ENCODE peak calls at places on chromosome 16, in six cellular contexts. K, L, M, W, T and R are unnamed samples.

GRCh38 chr16:10325783-10326543 is 59.9 kb upstream of the ATF7IP2 start:
- DNase-seq in K (no peak), L (no peak), M (no peak), W (no peak), T (no peak), R (no peak)

GRCh38 chr16:57145964-57146647 is 39.7 kb downstream of the PSME3IP1 start:
- DNase-seq in K (no peak), L (no peak), M (no peak), W (no peak), T (no peak), R (no peak)

GRCh38 chr16:70470927-70471341 is 16.5 kb downstream of the FCSK start:
- DNase-seq in K (peak; percentile 10), L (no peak), M (peak; percentile 30), W (peak; percentile 75), T (peak; percentile 46), R (peak; percentile 30)

GRCh38 chr16:4208529-4208835 is 33.4 kb downstream of the SRL start:
- DNase-seq in K (no peak), L (no peak), M (no peak), W (no peak), T (no peak), R (no peak)

GRCh38 chr16:26765087-26765486 is 301.6 kb upstream of the C16orf82 start:
- DNase-seq in K (no peak), L (no peak), M (no peak), W (peak; percentile 41), T (peak; percentile 2), R (no peak)

GRCh38 chr16:20303012-20303411 is 24.3 kb downstream of the GP2 start:
- DNase-seq in K (no peak), L (no peak), M (no peak), W (no peak), T (no peak), R (no peak)

GRCh38 chr16:50806099-50807062 is 64.5 kb downstream of the CYLD start:
- DNase-seq in K (peak; percentile 87), L (peak; percentile 62), M (peak; percentile 96), W (peak; percentile 87), T (peak; percentile 96), R (peak; percentile 92)

GRCh38 chr16:59973966-59974365 is 1239.8 kb upstream of the GOT2 start:
- DNase-seq in K (no peak), L (no peak), M (no peak), W (no peak), T (no peak), R (no peak)

GRCh38 chr16:79885320-79885719 is 284.8 kb upstream of the MAF start:
- DNase-seq in K (no peak), L (no peak), M (no peak), W (no peak), T (peak; percentile 5), R (no peak)

GRCh38 chr16:85616608-85617311 is 3.6 kb downstream of the GSE1 start:
- DNase-seq in K (no peak), L (no peak), M (no peak), W (no peak), T (no peak), R (peak; percentile 71)

GRCh38 chr16:66551362-66551761 is 1.0 kb upstream of the CKLF start:
- DNase-seq in K (peak; percentile 9), L (no peak), M (no peak), W (peak; percentile 71), T (peak; percentile 56), R (peak; percentile 41)

GRCh38 chr16:66390346-66391108 is 24.0 kb downstream of the CDH5 start:
- DNase-seq in K (no peak), L (no peak), M (no peak), W (peak; percentile 5), T (no peak), R (no peak)

GRCh38 chr16:67235816-67236547 is 9.1 kb downstream of the TMEM208 start:
- DNase-seq in K (no peak), L (no peak), M (no peak), W (peak; percentile 19), T (no peak), R (no peak)

GRCh38 chr16:77971306-77972131 is 50.8 kb upstream of the CLEC3A start:
- DNase-seq in K (peak; percentile 75), L (peak; percentile 82), M (peak; percentile 83), W (peak; percentile 91), T (peak; percentile 90), R (peak; percentile 78)

GRCh38 chr16:65195998-65196397 is 74.1 kb upstream of the CDH11 start:
- DNase-seq in K (peak; percentile 27), L (no peak), M (no peak), W (no peak), T (peak; percentile 39), R (peak; percentile 24)

GRCh38 chr16:30987581-30988190 is 2.7 kb downstream of the HSD3B7 start:
- DNase-seq in K (no peak), L (no peak), M (no peak), W (no peak), T (no peak), R (no peak)

GRCh38 chr16:84329016-84329415 is 34.3 kb downstream of the WFDC1 start:
- DNase-seq in K (no peak), L (no peak), M (no peak), W (no peak), T (no peak), R (no peak)

GRCh38 chr16:84329849-84330684 is 35.4 kb downstream of the WFDC1 start:
- DNase-seq in K (no peak), L (no peak), M (no peak), W (no peak), T (no peak), R (no peak)

GRCh38 chr16:84326545-84326944 is 31.9 kb downstream of the WFDC1 start:
- DNase-seq in K (no peak), L (no peak), M (no peak), W (no peak), T (no peak), R (no peak)

GRCh38 chr16:84330685-84331050 is 36.0 kb downstream of the WFDC1 start:
- DNase-seq in K (no peak), L (no peak), M (no peak), W (no peak), T (no peak), R (no peak)

DNA sequence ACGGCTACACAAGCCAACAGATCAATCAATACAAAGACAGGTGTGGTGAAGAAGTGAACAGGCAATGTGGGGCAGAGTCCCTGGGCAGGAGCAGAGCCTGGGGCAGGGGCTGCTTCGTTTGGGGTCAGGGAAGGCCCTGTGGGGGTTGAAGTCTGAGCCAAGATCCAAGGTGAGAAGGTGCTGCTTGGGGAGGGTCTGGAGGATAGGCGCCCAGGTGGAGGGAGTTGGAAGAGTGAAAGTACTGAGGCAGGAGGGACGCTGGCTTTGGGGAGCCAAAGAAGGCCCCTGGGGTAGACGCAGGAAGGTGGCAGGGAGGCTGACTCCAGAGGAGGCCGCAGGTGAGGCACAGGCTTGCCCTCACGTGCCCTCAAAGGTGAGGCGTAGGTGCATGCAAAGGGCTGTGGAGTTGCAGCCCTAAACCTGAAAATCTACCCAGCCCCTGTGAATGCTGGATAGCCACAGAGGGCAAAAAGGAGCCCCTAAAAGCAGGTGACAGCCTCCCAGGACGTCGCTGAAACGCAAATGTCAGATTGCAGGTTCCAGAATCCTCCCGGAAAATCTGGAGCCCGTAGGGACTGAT is 33.3 kb downstream of the WFDC1 start:
- DNase-seq in K (no peak), L (no peak), M (no peak), W (no peak), T (no peak), R (no peak)
- H3K14ac ChIP-seq in K (no peak overlapping the region), L (no peak overlapping the region), M (no peak overlapping the region), W (no peak overlapping the region), T (no peak overlapping the region), R (no peak overlapping the region)

DNA sequence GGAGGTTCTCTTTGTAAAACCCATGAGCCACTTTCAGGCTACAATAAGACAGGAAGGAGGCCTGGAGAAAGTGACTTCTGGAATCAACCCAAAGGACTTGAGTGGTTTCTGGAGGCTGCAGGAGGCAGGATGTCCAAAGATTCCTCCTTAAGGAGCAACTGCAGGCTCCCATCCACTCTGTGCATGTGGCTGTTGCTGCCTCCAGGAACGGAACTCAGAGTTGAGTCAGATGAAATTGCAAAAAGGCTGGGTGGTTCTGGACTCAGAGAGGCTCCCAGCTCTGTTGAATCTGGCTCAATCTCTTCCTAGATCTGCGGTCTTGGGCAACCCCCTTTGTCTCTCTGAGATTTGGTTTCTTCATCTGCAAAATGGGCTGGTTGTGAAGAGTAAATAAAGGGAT is 197.1 kb downstream of the SHISA9 start:
- DNase-seq in K (no peak), L (no peak), M (no peak), W (no peak), T (no peak), R (no peak)
- H3K14ac ChIP-seq in K (no peak overlapping the region), L (no peak overlapping the region), M (no peak overlapping the region), W (no peak overlapping the region), T (no peak overlapping the region), R (no peak overlapping the region)

DNA sequence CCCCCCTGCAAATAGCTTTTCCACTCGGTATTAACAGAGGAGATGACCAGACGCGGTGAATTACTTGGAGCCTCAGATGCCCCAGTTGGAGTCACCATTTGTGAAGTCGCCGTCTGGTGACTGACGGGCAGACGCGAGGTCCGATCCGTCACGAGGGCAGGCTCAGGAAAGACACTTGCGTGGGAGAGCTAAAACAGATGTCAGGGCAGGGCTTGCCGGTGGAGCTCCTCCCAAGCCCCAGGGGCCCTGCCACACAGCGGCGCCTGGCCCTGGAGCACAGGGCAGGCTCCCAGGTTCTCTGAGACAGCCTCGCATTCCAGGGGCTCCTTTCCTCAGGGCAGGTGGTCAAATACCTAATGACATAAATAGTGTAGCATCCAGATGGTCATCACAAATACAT is 348.3 kb downstream of the C16orf95 start:
- DNase-seq in K (no peak), L (no peak), M (no peak), W (no peak), T (no peak), R (no peak)
- H3K14ac ChIP-seq in K (no peak overlapping the region), L (no peak overlapping the region), M (no peak overlapping the region), W (no peak overlapping the region), T (no peak overlapping the region), R (no peak overlapping the region)

GRCh38 chr16:2226918-2227317 is 3.5 kb downstream of the E4F1 start:
- DNase-seq in K (no peak), L (no peak), M (no peak), W (no peak), T (no peak), R (no peak)

GRCh38 chr16:2229602-2230250 is 6.3 kb downstream of the E4F1 start:
- DNase-seq in K (no peak), L (no peak), M (no peak), W (no peak), T (no peak), R (no peak)

GRCh38 chr16:2229091-2229490 is 5.7 kb downstream of the E4F1 start:
- DNase-seq in K (no peak), L (no peak), M (no peak), W (no peak), T (no peak), R (no peak)

GRCh38 chr16:2226245-2226793 is 2.9 kb downstream of the E4F1 start:
- DNase-seq in K (no peak), L (no peak), M (no peak), W (no peak), T (no peak), R (no peak)

DNA sequence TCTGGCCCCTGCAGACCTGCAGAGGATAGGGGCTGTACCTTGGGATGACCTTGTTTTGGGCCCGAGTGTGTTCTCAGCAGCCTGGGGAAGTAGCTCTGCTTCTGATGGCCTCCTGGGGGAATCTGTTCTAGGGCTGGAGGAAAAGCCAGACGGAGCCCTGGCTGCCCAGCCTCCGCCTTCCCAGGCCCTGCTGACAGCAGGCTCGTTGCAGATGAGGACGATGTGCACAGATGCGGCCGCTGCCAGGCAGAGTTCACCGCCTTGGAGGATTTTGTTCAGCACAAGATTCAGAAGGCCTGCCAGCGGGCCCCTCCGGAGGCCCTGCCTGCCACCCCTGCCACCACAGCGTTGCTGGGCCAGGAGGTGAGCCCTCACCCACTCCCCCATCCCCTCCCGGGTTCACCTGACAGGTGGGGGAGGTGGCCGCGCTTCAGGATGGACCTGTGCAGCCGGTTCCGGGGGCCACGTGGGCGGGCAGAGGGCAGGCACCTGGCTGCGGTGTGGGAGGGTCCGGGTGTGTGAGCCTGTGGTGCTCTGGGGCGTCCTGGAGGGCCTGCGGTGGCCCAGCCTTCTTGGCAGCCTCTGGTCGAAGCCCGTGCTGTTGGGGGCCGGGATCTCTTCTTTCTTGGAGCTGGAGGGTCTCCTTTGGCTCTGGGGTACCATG is 4.9 kb downstream of the E4F1 start:
- DNase-seq in K (no peak), L (no peak), M (no peak), W (no peak), T (no peak), R (no peak)
- H3K14ac ChIP-seq in K (no peak overlapping the region), L (no peak overlapping the region), M (no peak overlapping the region), W (no peak overlapping the region), T (no peak overlapping the region), R (no peak overlapping the region)